ENCODE peak calls at places on chromosome 19, in five cellular contexts. Z is body of pancreas, K is Peyer's patch, A is gastrocnemius medialis, D is left ventricle myocardium inferior. B is an unnamed sample. For H3K9me3, the result is how much of the 10 kb centered on the place peaks cover.

GRCh38 chr19:49453757-49454248 is 778 bp downstream of the ALDH16A1 start:
- DNase-seq in A (no peak), Z (no peak), K (no peak), D (no peak), B (no peak)

GRCh38 chr19:44998025-44998424 is 3.2 kb upstream of the RELB start:
- DNase-seq in A (no peak), D (no peak), Z (no peak), K (no peak), B (no peak)

GRCh38 chr19:41999878-42000208 is 5.8 kb upstream of the ATP1A3 start:
- DNase-seq in K (no peak), D (no peak), Z (no peak), A (no peak), B (no peak)

GRCh38 chr19:17337675-17338439 is 504 bp downstream of the GTPBP3 start:
- DNase-seq in Z (no peak), K (no peak), A (no peak), D (no peak), B (peak)

GRCh38 chr19:41206926-41207750 is 11.9 kb upstream of the AXL start:
- DNase-seq in A (peak), Z (peak), D (peak), K (peak), B (no peak)

GRCh38 chr19:32223595-32224370 is 121.6 kb upstream of the ZNF507 start:
- DNase-seq in Z (no peak), K (no peak), A (no peak), D (no peak), B (no peak)

GRCh38 chr19:6076675-6077463 is 33.4 kb downstream of the RFX2 start:
- DNase-seq in D (no peak), K (no peak), Z (no peak), A (no peak), B (peak)

GRCh38 chr19:1238373-1239303 is 833 bp upstream of the CBARP start:
- DNase-seq in K (no peak), D (no peak), A (no peak), Z (no peak), B (no peak)

GRCh38 chr19:1856698-1857603 is 6.4 kb downstream of the KLF16 start:
- DNase-seq in K (peak), D (peak), Z (peak), A (peak), B (peak)

GRCh38 chr19:38203197-38203596 is 20.8 kb downstream of the DPF1 start:
- DNase-seq in Z (no peak), D (no peak), K (no peak), A (no peak), B (no peak)

GRCh38 chr19:30236006-30236405 is 136.2 kb upstream of the ZNF536 start:
- DNase-seq in Z (no peak), K (no peak), D (no peak), A (no peak), B (no peak)

GRCh38 chr19:24040621-24041020 is 46.4 kb upstream of the ZNF254 start:
- DNase-seq in D (no peak), Z (no peak), K (no peak), A (no peak), B (no peak)

GRCh38 chr19:2765376-2765775 is 17.7 kb downstream of the SGTA start:
- DNase-seq in D (no peak), K (no peak), A (no peak), Z (no peak), B (no peak)

GRCh38 chr19:16584825-16585801 is 12.9 kb upstream of the SLC35E1 start:
- DNase-seq in A (no peak), D (no peak), K (no peak), Z (no peak), B (no peak)

GRCh38 chr19:16671652-16672274 is 10.8 kb downstream of the TMEM38A start:
- DNase-seq in K (no peak), Z (no peak), A (peak), D (peak), B (no peak)

GRCh38 chr19:7242601-7243258 is 51.5 kb downstream of the INSR start:
- DNase-seq in K (no peak), A (peak), D (no peak), Z (no peak), B (peak)

GRCh38 chr19:17420267-17420924 is 549 bp downstream of the MVB12A start:
- DNase-seq in Z (peak), A (no peak), K (peak), D (peak), B (peak)

GRCh38 chr19:38670921-38671398 is 23.5 kb downstream of the ACTN4 start:
- DNase-seq in A (no peak), D (no peak), Z (no peak), K (no peak), B (no peak)

GRCh38 chr19:3250675-3251074 is 26.2 kb downstream of the CELF5 start:
- DNase-seq in A (no peak), K (no peak), Z (peak), D (no peak), B (peak)

GRCh38 chr19:50833117-50833801 is at the start of gene KLK15:
- DNase-seq in D (no peak), A (no peak), K (no peak), Z (no peak), B (no peak)

GRCh38 chr19:45419396-45419795 is 4.3 kb downstream of the ERCC1 start:
- DNase-seq in A (no peak), D (no peak), K (no peak), Z (peak), B (no peak)

GRCh38 chr19:8240274-8241229 is 31.4 kb downstream of the CERS4 start:
- DNase-seq in A (peak), Z (peak), D (peak), K (peak), B (peak)

GRCh38 chr19:10961073-10961762 is 388 bp downstream of the SMARCA4 start:
- DNase-seq in D (peak), K (peak), Z (peak), A (no peak), B (no peak)

GRCh38 chr19:18985257-18985656 is 44.2 kb upstream of the HOMER3 start:
- DNase-seq in D (no peak), A (no peak), K (no peak), Z (peak), B (no peak)

GRCh38 chr19:6568816-6569215 is 22.1 kb downstream of the CD70 start:
- DNase-seq in D (no peak), Z (no peak), A (no peak), K (no peak), B (peak)

GRCh38 chr19:55112246-55112780 is 5.1 kb downstream of the PPP1R12C start:
- DNase-seq in K (no peak), A (no peak), D (no peak), Z (no peak), B (no peak)

GRCh38 chr19:10420444-10421239 is at the start of gene PDE4A:
- DNase-seq in A (no peak), K (no peak), D (no peak), Z (no peak), B (no peak)

GRCh38 chr19:5788422-5788821 is 2.5 kb downstream of the DUS3L start:
- DNase-seq in A (no peak), Z (no peak), K (no peak), D (no peak), B (no peak)

GRCh38 chr19:39430675-39431593 is 4.8 kb downstream of the RPS16 start:
- DNase-seq in A (no peak), Z (peak), D (no peak), K (no peak), B (peak)

GRCh38 chr19:28065026-28065425 is 1147.9 kb downstream of the UQCRFS1 start:
- DNase-seq in Z (no peak), A (no peak), D (no peak), K (no peak), B (no peak)

GRCh38 chr19:49130325-49130724 is 11.0 kb downstream of the PPFIA3 start:
- DNase-seq in K (no peak), D (no peak), A (no peak), Z (no peak), B (no peak)

GRCh38 chr19:48837586-48838191 is 1.4 kb upstream of the HSD17B14 start:
- DNase-seq in D (no peak), Z (no peak), K (no peak), A (no peak), B (no peak)

GRCh38 chr19:17718988-17719711 is at the start of gene MAP1S:
- DNase-seq in K (peak), A (no peak), Z (peak), D (peak), B (peak)

GRCh38 chr19:31262673-31263308 is 86.4 kb downstream of the TSHZ3 start:
- DNase-seq in Z (no peak), D (no peak), K (no peak), A (no peak), B (no peak)

GRCh38 chr19:397321-397720 is 11.6 kb downstream of the C2CD4C start:
- DNase-seq in K (peak), D (no peak), A (no peak), Z (no peak), B (no peak)

DNA sequence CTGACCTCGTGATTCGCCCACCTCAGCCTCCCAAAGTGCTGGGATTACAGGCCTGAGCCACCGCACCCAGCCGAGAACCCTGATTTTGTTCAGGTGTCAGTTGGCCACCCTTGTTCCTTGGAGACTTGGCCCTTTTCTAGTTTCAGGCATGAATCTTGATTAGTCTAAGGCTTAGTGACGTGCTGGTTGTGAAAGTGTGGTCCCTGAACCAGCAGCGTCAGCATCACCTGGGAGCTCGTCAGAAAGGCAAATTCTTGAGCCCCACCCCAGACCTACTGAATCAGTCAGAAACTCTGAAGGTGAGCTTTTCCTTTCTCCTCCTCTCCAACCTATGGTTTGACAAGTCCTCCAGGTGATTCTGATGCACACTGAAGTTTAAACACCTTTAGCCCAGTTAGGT is 35.2 kb downstream of the CACNG6 start:
- DNase-seq in A (no peak), Z (no peak), D (no peak), K (no peak), B (no peak)
- H3K9me3 ChIP-seq in A (under half), Z (under half), D (under half), K (under half), B (under half)

GRCh38 chr19:9381367-9381785 is 18.6 kb downstream of the ZNF177 start:
- DNase-seq in A (no peak), K (no peak), Z (no peak), D (no peak), B (no peak)
- H3K9me3 ChIP-seq in A (under half), K (half or more), Z (half or more), D (half or more), B (under half)

GRCh38 chr19:47176071-47176626 is 45.5 kb downstream of the SAE1 start:
- DNase-seq in A (no peak), Z (no peak), K (no peak), D (no peak), B (peak)

GRCh38 chr19:47179643-47180310 is 49.1 kb downstream of the SAE1 start:
- DNase-seq in K (no peak), D (no peak), A (no peak), Z (no peak), B (no peak)

GRCh38 chr19:47172666-47173455 is 42.2 kb downstream of the SAE1 start:
- DNase-seq in D (no peak), K (no peak), Z (no peak), A (no peak), B (peak)

GRCh38 chr19:47176627-47177090 is 46.0 kb downstream of the SAE1 start:
- DNase-seq in K (no peak), D (no peak), A (peak), Z (no peak), B (peak)
- H3K9me3 ChIP-seq in K (under half), D (under half), A (under half), Z (under half), B (under half)

GRCh38 chr19:22832031-22832762 is at the start of gene ZNF723:
- DNase-seq in A (no peak), Z (no peak), D (no peak), K (no peak), B (no peak)

GRCh38 chr19:22831211-22831610 is 880 bp upstream of the ZNF723 start:
- DNase-seq in A (no peak), Z (no peak), D (no peak), K (no peak), B (no peak)
- H3K9me3 ChIP-seq in A (under half), Z (under half), D (half or more), K (under half), B (under half)

DNA sequence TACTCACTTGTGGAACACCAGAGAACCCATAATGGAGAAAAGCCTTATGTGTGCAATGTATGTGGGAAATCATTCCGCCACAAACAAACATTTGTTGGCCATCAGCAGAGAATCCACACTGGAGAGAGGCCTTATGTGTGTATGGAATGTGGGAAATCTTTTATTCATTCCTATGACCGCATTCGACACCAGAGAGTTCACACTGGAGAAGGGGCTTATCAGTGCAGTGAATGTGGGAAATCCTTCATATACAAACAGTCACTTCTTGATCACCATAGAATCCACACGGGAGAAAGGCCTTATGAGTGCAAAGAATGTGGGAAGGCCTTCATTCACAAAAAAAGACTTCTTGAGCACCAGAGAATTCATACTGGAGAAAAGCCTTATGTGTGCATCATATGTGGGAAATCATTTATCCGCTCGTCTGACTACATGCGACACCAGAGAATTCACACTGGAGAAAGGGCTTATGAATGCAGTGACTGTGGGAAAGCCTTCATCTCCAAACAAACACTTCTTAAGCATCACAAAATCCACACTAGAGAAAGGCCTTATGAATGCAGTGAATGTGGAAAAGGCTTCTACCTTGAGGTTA is 10.9 kb downstream of the ZNF549 start:
- DNase-seq in Z (no peak), D (no peak), A (no peak), K (no peak), B (no peak)
- H3K9me3 ChIP-seq in Z (half or more), D (half or more), A (under half), K (half or more), B (under half)

DNA sequence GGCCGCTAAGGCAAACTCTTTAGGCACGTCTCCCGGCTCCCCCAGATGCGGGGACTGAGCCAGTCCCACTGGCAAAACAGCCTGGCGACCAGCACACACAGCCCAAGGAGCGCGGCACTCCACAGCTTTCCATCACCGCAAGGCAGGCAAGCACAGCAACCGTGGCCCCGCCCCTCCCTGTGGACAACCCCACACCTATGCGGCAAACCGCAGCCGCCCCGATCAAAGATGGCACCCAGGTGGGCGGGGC is 1.9 kb downstream of the PEG3 start:
- DNase-seq in A (no peak), Z (no peak), K (no peak), D (no peak), B (no peak)
- H3K9me3 ChIP-seq in A (under half), Z (under half), K (under half), D (under half), B (under half)

GRCh38 chr19:33720691-33721682 is 75.7 kb upstream of the KCTD15 start:
- DNase-seq in A (no peak), Z (no peak), K (peak), D (no peak), B (no peak)
- H3K9me3 ChIP-seq in A (under half), Z (under half), K (under half), D (under half), B (under half)

DNA sequence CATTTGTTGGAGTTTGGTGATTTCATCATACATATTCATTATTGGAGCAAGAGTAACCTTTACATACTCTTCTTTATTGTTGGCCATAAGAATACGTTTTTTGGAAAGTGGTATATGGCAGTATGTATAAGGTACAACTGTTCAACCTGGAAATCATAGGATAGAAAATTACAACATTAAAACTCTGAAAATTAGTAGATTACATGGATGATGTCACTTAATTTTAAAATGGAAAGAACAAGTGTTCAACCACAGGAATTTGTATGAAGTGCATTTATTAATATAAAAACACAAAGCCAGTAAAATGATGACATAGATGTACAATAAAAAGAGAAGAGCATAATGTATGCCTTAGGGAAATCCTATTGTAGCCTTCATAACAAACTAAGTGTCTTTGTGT is 7.3 kb upstream of the ZNF155 start:
- DNase-seq in Z (no peak), A (no peak), D (no peak), K (no peak), B (no peak)
- H3K9me3 ChIP-seq in Z (under half), A (under half), D (half or more), K (under half), B (under half)

GRCh38 chr19:14735915-14736314 is 42.4 kb downstream of the ADGRE2 start:
- DNase-seq in K (no peak), Z (no peak), D (no peak), A (no peak), B (peak)
- H3K9me3 ChIP-seq in K (under half), Z (under half), D (under half), A (under half), B (under half)